ENCODE peak calls at places on chromosome 12, in nine cellular contexts. M is WTC11; A is non-pigmented ciliary epithelial cell; X is colonic mucosa; W is OCI-LY7; P is Peyer's patch; Y is heart right ventricle; L is amygdala; Q is stimulated activated CD4-positive, alpha-beta T cell treated with anti-CD3 and anti-CD28 coated beads, Interleukin-15, amount 100 ng/mL, for 1 hour. I is an unnamed sample.

GRCh38 chr12:51972849-51973273 is 21.4 kb downstream of the ACVR1B start:
- DNase-seq in M (no peak), A (peak; percentile 60), X (no peak), W (no peak), P (no peak), Y (no peak), L (no peak), Q (no peak), I (peak; percentile 35)

GRCh38 chr12:31002999-31003398 is 70.7 kb upstream of the DDX11 start:
- DNase-seq in M (no peak), A (no peak), X (no peak), W (no peak), P (peak; percentile 10), Y (no peak), L (no peak), Q (no peak), I (no peak)

GRCh38 chr12:75953312-75953906 is 78.2 kb downstream of the PHLDA1 start:
- DNase-seq in M (no peak), A (no peak), X (no peak), W (no peak), P (no peak), Y (no peak), L (no peak), Q (no peak), I (no peak)

GRCh38 chr12:10737249-10737648 is 14.1 kb upstream of the YBX3 start:
- DNase-seq in M (no peak), A (no peak), X (no peak), W (no peak), P (no peak), Y (no peak), L (no peak), Q (no peak), I (no peak)

GRCh38 chr12:3992945-3993344 is 119.7 kb upstream of the PARP11 start:
- DNase-seq in M (no peak), A (no peak), X (no peak), W (no peak), P (no peak), Y (no peak), L (no peak), Q (no peak), I (no peak)

GRCh38 chr12:104263580-104264358 is 39.8 kb upstream of the EID3 start:
- DNase-seq in M (no peak), A (no peak), X (no peak), W (no peak), P (no peak), Y (no peak), L (no peak), Q (no peak), I (no peak)

GRCh38 chr12:5584776-5585560 is 153.1 kb downstream of the NTF3 start:
- DNase-seq in M (no peak), A (no peak), X (no peak), W (no peak), P (no peak), Y (no peak), L (no peak), Q (no peak), I (no peak)

GRCh38 chr12:109087250-109087649 is 6.0 kb downstream of the ALKBH2 start:
- DNase-seq in M (no peak), A (no peak), X (no peak), W (no peak), P (peak; percentile 78), Y (no peak), L (no peak), Q (no peak), I (no peak)

GRCh38 chr12:24615967-24616411 is 332.9 kb downstream of the BCAT1 start:
- DNase-seq in M (no peak), A (peak; percentile 62), X (no peak), W (no peak), P (no peak), Y (no peak), L (no peak), Q (no peak), I (no peak)

GRCh38 chr12:57744194-57744776 is 554 bp upstream of the TSPAN31 start:
- DNase-seq in M (peak; percentile 59), A (peak; percentile 26), X (peak; percentile 76), W (peak; percentile 30), P (peak; percentile 80), Y (peak; percentile 76), L (no peak), Q (no peak), I (peak; percentile 66)

GRCh38 chr12:123034865-123035264 is 54.4 kb downstream of the ARL6IP4 start:
- DNase-seq in M (no peak), A (peak; percentile 22), X (no peak), W (no peak), P (no peak), Y (no peak), L (no peak), Q (no peak), I (no peak)

GRCh38 chr12:24991209-24992049 is 42.5 kb upstream of the BCAT1 start:
- DNase-seq in M (no peak), A (peak; percentile 30), X (no peak), W (peak; percentile 90), P (no peak), Y (no peak), L (no peak), Q (no peak), I (no peak)

GRCh38 chr12:111971800-111972199 is 41.2 kb downstream of the TMEM116 start:
- DNase-seq in M (no peak), A (no peak), X (no peak), W (no peak), P (no peak), Y (no peak), L (no peak), Q (no peak), I (no peak)

GRCh38 chr12:94689002-94689645 is 38.8 kb upstream of the TMCC3 start:
- DNase-seq in M (no peak), A (no peak), X (no peak), W (no peak), P (no peak), Y (no peak), L (no peak), Q (no peak), I (no peak)

GRCh38 chr12:68462799-68463198 is 130.6 kb upstream of the MDM1 start:
- DNase-seq in M (no peak), A (no peak), X (no peak), W (peak; percentile 3), P (no peak), Y (no peak), L (no peak), Q (no peak), I (no peak)

GRCh38 chr12:52259850-52260249 is 14.6 kb upstream of the KRT86 start:
- DNase-seq in M (no peak), A (no peak), X (no peak), W (no peak), P (no peak), Y (no peak), L (no peak), Q (no peak), I (no peak)